ENCODE peak calls at places on chromosomes 11 and 22, in nine cellular contexts. H, E, W, N, M, S, D, Y and F are unnamed samples. For H3K4me1, the result is how much of the 10 kb centered on the place peaks cover.

GRCh38 chr11:118572914-118573550 is 823 bp downstream of the ARCN1 start:
- DNase-seq in H (no peak), E (no peak), W (no peak), N (peak), M (peak), S (peak), D (peak), Y (no peak), F (no peak)

GRCh38 chr22:45376703-45377102 is 36.7 kb downstream of the SMC1B start:
- DNase-seq in H (peak), E (no peak), W (no peak), N (no peak), M (no peak), S (no peak), D (no peak), Y (peak), F (no peak)

GRCh38 chr11:108666373-108666772 is 1.5 kb downstream of the DDX10 start:
- DNase-seq in H (no peak), E (no peak), W (no peak), N (no peak), M (no peak), S (no peak), D (no peak), Y (no peak), F (no peak)

GRCh38 chr22:37894939-37895670 is 11.0 kb upstream of the MICALL1 start:
- DNase-seq in H (no peak), E (no peak), W (no peak), N (peak), M (no peak), S (no peak), D (no peak), Y (no peak), F (no peak)

GRCh38 chr11:35139883-35140282 is 912 bp downstream of the CD44 start:
- DNase-seq in H (no peak), E (no peak), W (no peak), N (no peak), M (no peak), S (no peak), D (no peak), Y (no peak), F (no peak)

GRCh38 chr11:130002352-130002845 is at the start of gene PRDM10:
- DNase-seq in H (peak), E (peak), W (peak), N (peak), M (peak), S (peak), D (peak), Y (peak), F (peak)

GRCh38 chr11:42462558-42463310 is 849.1 kb upstream of the API5 start:
- DNase-seq in H (no peak), E (no peak), W (no peak), N (no peak), M (no peak), S (no peak), D (no peak), Y (no peak), F (no peak)

GRCh38 chr22:17729561-17729960 is 44.7 kb downstream of the BID start:
- DNase-seq in H (no peak), E (no peak), W (no peak), N (no peak), M (no peak), S (no peak), D (no peak), Y (no peak), F (no peak)

GRCh38 chr11:108319541-108320145 is 96.8 kb downstream of the ATM start:
- DNase-seq in H (no peak), E (no peak), W (no peak), N (no peak), M (no peak), S (peak), D (no peak), Y (no peak), F (no peak)

GRCh38 chr11:35274909-35275807 is 136.2 kb downstream of the CD44 start:
- DNase-seq in H (peak), E (no peak), W (peak), N (no peak), M (no peak), S (no peak), D (no peak), Y (no peak), F (peak)

GRCh38 chr11:69370984-69371709 is 77.2 kb downstream of the MYEOV start:
- DNase-seq in H (peak), E (no peak), W (peak), N (no peak), M (no peak), S (no peak), D (no peak), Y (no peak), F (no peak)

GRCh38 chr22:43213066-43213465 is 26.1 kb upstream of the TTLL12 start:
- DNase-seq in H (no peak), E (no peak), W (no peak), N (no peak), M (no peak), S (no peak), D (no peak), Y (no peak), F (no peak)

GRCh38 chr11:1718326-1718725 is 21.3 kb downstream of the KRTAP5-6 start:
- DNase-seq in H (no peak), E (no peak), W (peak), N (no peak), M (no peak), S (no peak), D (no peak), Y (no peak), F (no peak)

GRCh38 chr11:69636512-69636866 is 4.5 kb upstream of the CCND1 start:
- DNase-seq in H (peak), E (no peak), W (peak), N (peak), M (no peak), S (peak), D (no peak), Y (no peak), F (peak)

GRCh38 chr11:5324197-5324596 is at the start of gene OR51B2:
- DNase-seq in H (no peak), E (no peak), W (no peak), N (no peak), M (no peak), S (no peak), D (no peak), Y (no peak), F (no peak)

GRCh38 chr22:48919187-48919590 is 908.5 kb downstream of the BRD1 start:
- DNase-seq in H (no peak), E (no peak), W (no peak), N (peak), M (no peak), S (no peak), D (no peak), Y (no peak), F (no peak)
- H3K27ac ChIP-seq in H (no peak), E (no peak), W (no peak), N (no peak), M (no peak), S (no peak), D (no peak), Y (no peak), F (no peak)

GRCh38 chr11:15198284-15198683 is 83.6 kb downstream of the INSC start:
- DNase-seq in H (no peak), E (no peak), W (no peak), N (no peak), M (no peak), S (no peak), D (no peak), Y (no peak), F (no peak)

GRCh38 chr11:15196704-15197103 is 82.0 kb downstream of the INSC start:
- DNase-seq in H (no peak), E (no peak), W (no peak), N (no peak), M (no peak), S (no peak), D (no peak), Y (no peak), F (no peak)

GRCh38 chr11:15195454-15196200 is 80.9 kb downstream of the INSC start:
- DNase-seq in H (no peak), E (no peak), W (no peak), N (no peak), M (no peak), S (no peak), D (no peak), Y (no peak), F (no peak)

GRCh38 chr11:15199693-15200092 is 85.0 kb downstream of the INSC start:
- DNase-seq in H (peak), E (no peak), W (no peak), N (no peak), M (no peak), S (peak), D (no peak), Y (no peak), F (no peak)

GRCh38 chr11:15197696-15198095 is 83.0 kb downstream of the INSC start:
- DNase-seq in H (no peak), E (no peak), W (no peak), N (no peak), M (no peak), S (peak), D (no peak), Y (no peak), F (no peak)
- H3K4me1 ChIP-seq in H (under half), E (under half), W (under half), N (under half), M (under half), S (under half), D (under half), Y (under half), F (under half)

DNA sequence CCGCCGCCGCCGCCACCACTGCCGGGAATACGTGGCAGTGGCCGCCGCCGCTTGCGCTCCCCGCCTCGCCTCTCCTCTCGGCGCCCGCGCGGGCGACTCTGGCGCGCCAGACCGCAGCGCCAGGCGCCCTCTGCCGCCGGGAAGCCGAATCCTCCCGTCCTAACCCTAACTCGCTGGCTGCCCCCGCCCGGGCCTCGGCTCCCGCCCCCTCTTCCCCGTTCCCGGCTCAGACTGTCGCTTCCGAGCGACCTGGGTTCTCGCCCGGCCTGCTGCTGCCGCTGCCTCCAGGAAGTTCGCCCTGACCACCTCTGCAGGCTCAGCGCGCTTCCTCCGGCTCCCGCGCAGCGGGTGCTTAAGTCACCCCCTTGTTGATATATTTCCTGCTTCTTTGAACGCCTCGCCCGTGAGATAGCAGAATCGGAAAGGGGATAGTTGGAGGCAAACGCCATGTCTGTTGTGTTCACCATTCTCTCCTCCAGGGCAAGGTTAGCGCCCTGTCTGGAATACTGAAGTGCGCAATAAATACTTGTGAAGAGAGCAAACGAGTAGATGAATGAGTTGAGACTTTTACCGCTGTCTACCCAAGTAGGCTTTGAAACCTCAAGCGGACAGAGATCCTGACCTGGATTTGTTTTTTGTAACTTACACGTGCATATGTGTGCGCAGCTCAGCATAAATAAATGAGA is at the start of gene SMCO4:
- DNase-seq in H (peak), E (no peak), W (peak), N (peak), M (peak), S (peak), D (peak), Y (peak), F (peak)
- H3K27ac ChIP-seq in H (peak), E (peak), W (peak), N (no peak), M (peak), S (no peak), D (no peak), Y (peak), F (peak)

GRCh38 chr11:48003926-48004325 is 23.6 kb downstream of the PTPRJ start:
- DNase-seq in H (no peak), E (no peak), W (no peak), N (no peak), M (no peak), S (no peak), D (no peak), Y (no peak), F (no peak)
- H3K4me1 ChIP-seq in H (under half), E (under half), W (under half), N (under half), M (half or more), S (under half), D (half or more), Y (under half), F (under half)

GRCh38 chr11:58625086-58625485 is 2.6 kb downstream of the CNTF start:
- DNase-seq in H (no peak), E (no peak), W (no peak), N (no peak), M (no peak), S (peak), D (no peak), Y (no peak), F (no peak)

GRCh38 chr11:58628446-58628845 is 6.0 kb downstream of the CNTF start:
- DNase-seq in H (peak), E (no peak), W (no peak), N (no peak), M (no peak), S (peak), D (no peak), Y (no peak), F (no peak)

GRCh38 chr11:58622344-58622743 is at the start of gene CNTF:
- DNase-seq in H (no peak), E (no peak), W (no peak), N (no peak), M (no peak), S (peak), D (no peak), Y (no peak), F (no peak)

GRCh38 chr11:58626915-58627483 is 4.5 kb downstream of the CNTF start:
- DNase-seq in H (no peak), E (no peak), W (no peak), N (no peak), M (no peak), S (peak), D (no peak), Y (no peak), F (no peak)

DNA sequence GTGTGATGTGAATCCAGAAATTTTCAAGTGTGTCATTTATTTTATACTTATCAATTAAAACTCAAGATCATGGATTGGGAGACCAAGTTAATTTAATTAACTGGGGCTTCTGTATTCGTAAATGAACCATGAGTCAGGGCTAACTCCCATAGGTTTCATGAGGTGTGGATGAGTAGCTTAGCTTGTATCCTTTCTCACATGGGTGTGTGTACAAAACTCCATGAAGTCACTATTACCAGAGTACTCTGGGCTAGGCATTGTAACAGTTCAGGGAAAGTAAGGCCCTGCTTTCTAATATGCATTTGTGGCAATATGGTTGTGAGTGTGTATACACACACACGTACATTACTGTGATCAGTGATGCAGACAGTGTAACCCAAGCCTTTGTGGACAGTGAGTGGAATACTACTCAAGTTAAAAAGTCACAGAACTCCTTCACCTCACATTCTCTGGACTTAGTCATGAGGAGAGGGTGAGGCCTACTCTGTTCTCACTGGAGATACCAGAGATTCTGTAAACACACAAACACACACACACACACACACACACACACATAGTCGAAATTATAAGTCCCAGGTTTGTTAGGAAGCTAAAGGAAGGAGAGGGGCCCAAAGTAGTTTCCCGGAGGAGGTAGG is 3.5 kb downstream of the CNTF start:
- DNase-seq in H (no peak), E (no peak), W (no peak), N (no peak), M (no peak), S (peak), D (no peak), Y (no peak), F (no peak)
- H3K27ac ChIP-seq in H (no peak), E (peak), W (peak), N (no peak), M (no peak), S (peak), D (no peak), Y (no peak), F (no peak)

DNA sequence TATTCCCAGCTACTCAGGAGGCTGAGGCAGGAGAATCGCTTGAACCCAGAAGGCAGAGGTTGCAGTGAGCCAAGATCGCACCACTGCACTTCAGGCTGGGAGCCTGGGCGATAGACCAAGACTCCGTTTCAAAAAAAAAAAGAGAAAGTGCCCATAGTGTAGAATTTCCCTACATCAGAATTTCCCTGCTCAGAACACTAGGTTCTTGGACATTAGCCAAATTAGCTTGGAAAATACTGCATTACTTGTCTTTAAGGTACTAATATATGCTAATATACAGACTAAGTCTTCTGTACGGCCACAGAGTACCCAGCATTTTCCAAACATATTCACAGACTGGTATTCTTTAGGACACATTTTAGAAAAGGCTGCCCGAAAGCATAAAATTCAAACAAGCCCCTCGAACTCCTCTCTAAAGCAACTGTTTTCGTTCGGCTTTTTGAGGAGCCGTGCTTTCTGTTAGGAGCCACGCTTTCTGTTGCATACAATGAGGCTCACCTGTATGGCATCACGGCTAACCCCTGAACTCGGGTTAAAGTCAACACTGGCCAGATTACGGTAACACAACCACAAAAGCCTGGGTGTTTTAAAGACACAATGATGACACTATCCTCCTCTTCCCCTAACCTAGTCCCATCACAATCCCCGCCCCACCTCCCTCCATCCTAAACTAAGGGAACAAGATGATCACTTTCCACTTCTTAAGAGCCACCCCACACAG is 18.4 kb downstream of the TNKS1BP1 start:
- DNase-seq in H (no peak), E (no peak), W (no peak), N (no peak), M (no peak), S (peak), D (no peak), Y (no peak), F (no peak)
- H3K4me1 ChIP-seq in H (half or more), E (under half), W (half or more), N (under half), M (under half), S (under half), D (under half), Y (under half), F (half or more)

GRCh38 chr22:29352778-29353177 is 35.6 kb downstream of the AP1B1 start:
- DNase-seq in H (no peak), E (no peak), W (no peak), N (no peak), M (no peak), S (no peak), D (no peak), Y (no peak), F (peak)
- H3K27ac ChIP-seq in H (peak), E (no peak), W (no peak), N (no peak), M (no peak), S (no peak), D (no peak), Y (no peak), F (no peak)

GRCh38 chr11:66967670-66968425 is 7.3 kb upstream of the C11orf86 start:
- DNase-seq in H (peak), E (no peak), W (no peak), N (no peak), M (no peak), S (peak), D (no peak), Y (peak), F (no peak)
- H3K4me1 ChIP-seq in H (under half), E (under half), W (under half), N (under half), M (under half), S (under half), D (under half), Y (under half), F (under half)